ENCODE peak calls at places on chromosomes 4 and X, in seven cellular contexts. One of them, this sample, is unnamed.

GRCh38 chr4:40195182-40196177 is 1.4 kb upstream of the RHOH start:
- DNase-seq in hypothalamus: no peak
- DNase-seq in occipital lobe: no peak
- DNase-seq in osteocyte: no peak
- DNase-seq in NCI-H69: no peak
- DNase-seq in NCI-H2029 treated with DMSO at 0.1 percent for 48 hours: no peak
- DNase-seq in activated CD4-positive, alpha-beta T cell treated with anti-CD3 and anti-CD28 coated beads, Interleukin-2, amount 50 U/mL, for 4 hours: no peak
- DNase-seq in this sample: no peak

GRCh38 chrX:135433531-135434257 is 11.9 kb downstream of the SMIM10L2A start:
- DNase-seq in NCI-H2029 treated with DMSO at 0.1 percent for 48 hours: no peak
- DNase-seq in osteocyte: no peak
- DNase-seq in hypothalamus: no peak
- DNase-seq in occipital lobe: no peak
- DNase-seq in NCI-H69: no peak
- DNase-seq in activated CD4-positive, alpha-beta T cell treated with anti-CD3 and anti-CD28 coated beads, Interleukin-2, amount 50 U/mL, for 4 hours: no peak
- DNase-seq in this sample: no peak

GRCh38 chr4:60389636-60390035 is 810.5 kb upstream of the ADGRL3 start:
- DNase-seq in hypothalamus: no peak
- DNase-seq in osteocyte: no peak
- DNase-seq in occipital lobe: no peak
- DNase-seq in NCI-H2029 treated with DMSO at 0.1 percent for 48 hours: no peak
- DNase-seq in NCI-H69: no peak
- DNase-seq in activated CD4-positive, alpha-beta T cell treated with anti-CD3 and anti-CD28 coated beads, Interleukin-2, amount 50 U/mL, for 4 hours: no peak
- DNase-seq in this sample: no peak

GRCh38 chr4:7166286-7166685 is 26.1 kb upstream of the SORCS2 start:
- DNase-seq in hypothalamus: no peak
- DNase-seq in NCI-H69: no peak
- DNase-seq in osteocyte: no peak
- DNase-seq in NCI-H2029 treated with DMSO at 0.1 percent for 48 hours: no peak
- DNase-seq in activated CD4-positive, alpha-beta T cell treated with anti-CD3 and anti-CD28 coated beads, Interleukin-2, amount 50 U/mL, for 4 hours: no peak
- DNase-seq in occipital lobe: no peak
- DNase-seq in this sample: no peak

GRCh38 chr4:23897564-23898109 is 7.8 kb upstream of the PPARGC1A start:
- DNase-seq in occipital lobe: no peak
- DNase-seq in hypothalamus: no peak
- DNase-seq in activated CD4-positive, alpha-beta T cell treated with anti-CD3 and anti-CD28 coated beads, Interleukin-2, amount 50 U/mL, for 4 hours: no peak
- DNase-seq in osteocyte: no peak
- DNase-seq in NCI-H2029 treated with DMSO at 0.1 percent for 48 hours: no peak
- DNase-seq in NCI-H69: no peak
- DNase-seq in this sample: no peak

GRCh38 chr4:185286571-185286970 is 77.2 kb downstream of the SNX25 start:
- DNase-seq in osteocyte: no peak
- DNase-seq in NCI-H69: no peak
- DNase-seq in NCI-H2029 treated with DMSO at 0.1 percent for 48 hours: no peak
- DNase-seq in hypothalamus: no peak
- DNase-seq in activated CD4-positive, alpha-beta T cell treated with anti-CD3 and anti-CD28 coated beads, Interleukin-2, amount 50 U/mL, for 4 hours: no peak
- DNase-seq in occipital lobe: no peak
- DNase-seq in this sample: no peak

GRCh38 chr4:15476396-15476795 is 6.7 kb downstream of the CC2D2A start:
- DNase-seq in occipital lobe: no peak
- DNase-seq in NCI-H2029 treated with DMSO at 0.1 percent for 48 hours: no peak
- DNase-seq in activated CD4-positive, alpha-beta T cell treated with anti-CD3 and anti-CD28 coated beads, Interleukin-2, amount 50 U/mL, for 4 hours: no peak
- DNase-seq in hypothalamus: no peak
- DNase-seq in osteocyte: no peak
- DNase-seq in NCI-H69: no peak
- DNase-seq in this sample: no peak

GRCh38 chr4:742742-743311 is 37.2 kb downstream of the PCGF3 start:
- DNase-seq in NCI-H69: peak
- DNase-seq in osteocyte: peak
- DNase-seq in occipital lobe: no peak
- DNase-seq in NCI-H2029 treated with DMSO at 0.1 percent for 48 hours: no peak
- DNase-seq in hypothalamus: peak
- DNase-seq in activated CD4-positive, alpha-beta T cell treated with anti-CD3 and anti-CD28 coated beads, Interleukin-2, amount 50 U/mL, for 4 hours: peak
- DNase-seq in this sample: peak

GRCh38 chr4:21083413-21083812 is 383.2 kb downstream of the PACRGL start:
- DNase-seq in activated CD4-positive, alpha-beta T cell treated with anti-CD3 and anti-CD28 coated beads, Interleukin-2, amount 50 U/mL, for 4 hours: no peak
- DNase-seq in occipital lobe: no peak
- DNase-seq in osteocyte: no peak
- DNase-seq in hypothalamus: no peak
- DNase-seq in NCI-H69: no peak
- DNase-seq in NCI-H2029 treated with DMSO at 0.1 percent for 48 hours: no peak
- DNase-seq in this sample: no peak

GRCh38 chr4:90187148-90187884 is 60.1 kb downstream of the CCSER1 start:
- DNase-seq in osteocyte: no peak
- DNase-seq in occipital lobe: no peak
- DNase-seq in NCI-H69: peak
- DNase-seq in activated CD4-positive, alpha-beta T cell treated with anti-CD3 and anti-CD28 coated beads, Interleukin-2, amount 50 U/mL, for 4 hours: no peak
- DNase-seq in hypothalamus: no peak
- DNase-seq in NCI-H2029 treated with DMSO at 0.1 percent for 48 hours: peak
- DNase-seq in this sample: no peak

GRCh38 chr4:184097240-184097619 is 120.4 kb downstream of the ENPP6 start:
- DNase-seq in hypothalamus: peak
- DNase-seq in osteocyte: no peak
- DNase-seq in occipital lobe: peak
- DNase-seq in activated CD4-positive, alpha-beta T cell treated with anti-CD3 and anti-CD28 coated beads, Interleukin-2, amount 50 U/mL, for 4 hours: no peak
- DNase-seq in NCI-H2029 treated with DMSO at 0.1 percent for 48 hours: no peak
- DNase-seq in NCI-H69: no peak
- DNase-seq in this sample: no peak

GRCh38 chrX:110415440-110416167 is 57.0 kb downstream of the RTL9 start:
- DNase-seq in occipital lobe: no peak
- DNase-seq in osteocyte: no peak
- DNase-seq in activated CD4-positive, alpha-beta T cell treated with anti-CD3 and anti-CD28 coated beads, Interleukin-2, amount 50 U/mL, for 4 hours: no peak
- DNase-seq in NCI-H69: no peak
- DNase-seq in hypothalamus: no peak
- DNase-seq in NCI-H2029 treated with DMSO at 0.1 percent for 48 hours: no peak
- DNase-seq in this sample: no peak